ENCODE peak calls at places on chromosomes 7 and 10, in six cellular contexts. A is astrocyte, L is spleen, I is fibroblast of mammary gland, U is K562, W is psoas muscle. Z is an unnamed sample.

GRCh38 chr10:95391570-95392249 is 100.9 kb upstream of the PDLIM1 start:
- DNase-seq in A (peak), U (no peak), W (no peak), I (peak), L (no peak), Z (peak)

GRCh38 chr7:50621206-50621605 is 56.0 kb upstream of the DDC start:
- DNase-seq in U (no peak), L (no peak), I (no peak), A (no peak), W (no peak), Z (no peak)

GRCh38 chr7:157673573-157673972 is 336.8 kb downstream of the DNAJB6 start:
- DNase-seq in U (no peak), W (no peak), A (no peak), I (no peak), L (peak), Z (no peak)

GRCh38 chr7:17015575-17015974 is 133.8 kb upstream of the AGR3 start:
- DNase-seq in W (no peak), A (peak), U (no peak), I (peak), L (no peak), Z (peak)

GRCh38 chr10:3408603-3409365 is 236.2 kb upstream of the PITRM1 start:
- DNase-seq in W (no peak), A (no peak), U (no peak), L (peak), I (no peak), Z (no peak)

GRCh38 chr10:76946268-76946667 is 691.3 kb downstream of the KCNMA1 start:
- DNase-seq in W (no peak), L (no peak), U (no peak), A (peak), I (peak), Z (peak)

GRCh38 chr7:151265351-151265931 is 16.9 kb upstream of the SMARCD3 start:
- DNase-seq in I (no peak), L (peak), A (no peak), U (no peak), W (no peak), Z (no peak)

GRCh38 chr7:83824214-83824613 is 175.3 kb upstream of the SEMA3E start:
- DNase-seq in I (peak), W (no peak), A (peak), L (no peak), U (no peak), Z (no peak)

GRCh38 chr10:113937756-113938155 is 83.3 kb downstream of the NHLRC2 start:
- DNase-seq in U (no peak), I (no peak), W (no peak), L (no peak), A (no peak), Z (no peak)

GRCh38 chr7:46754135-46754730 is 827.7 kb downstream of the TNS3 start:
- DNase-seq in L (no peak), U (no peak), W (no peak), A (peak), I (peak), Z (no peak)

GRCh38 chr10:133158756-133159610 is 1.0 kb upstream of the KNDC1 start:
- DNase-seq in W (no peak), I (no peak), U (peak), L (peak), A (no peak), Z (peak)

GRCh38 chr10:133161486-133162051 is 1.6 kb downstream of the KNDC1 start:
- DNase-seq in W (no peak), A (no peak), U (no peak), I (no peak), L (no peak), Z (no peak)

GRCh38 chr10:133159611-133159949 is 439 bp upstream of the KNDC1 start:
- DNase-seq in U (no peak), I (no peak), L (no peak), A (no peak), W (no peak), Z (no peak)

GRCh38 chr10:133160813-133161471 is 923 bp downstream of the KNDC1 start:
- DNase-seq in U (no peak), I (no peak), A (no peak), W (no peak), L (no peak), Z (no peak)

GRCh38 chr10:133159950-133160812 is at the start of gene KNDC1:
- DNase-seq in U (peak), A (no peak), L (peak), I (peak), W (no peak), Z (peak)
- H3K4me3 ChIP-seq in U (peak), A (peak), L (peak), I (peak), W (peak), Z (peak)

GRCh38 chr10:49646256-49646870 is 32.5 kb downstream of the CHAT start:
- DNase-seq in A (no peak), I (no peak), L (peak), W (no peak), U (no peak), Z (no peak)
- TF ChIP-seq CTCF in A (no peak), I (no peak), L (no peak), W (no peak), U (no peak), Z (no peak)

GRCh38 chr10:7108141-7108540 is 302.7 kb downstream of the SFMBT2 start:
- DNase-seq in A (no peak), L (no peak), W (no peak), I (no peak), U (no peak), Z (no peak)

GRCh38 chr10:7117177-7117799 is 293.5 kb downstream of the SFMBT2 start:
- DNase-seq in W (no peak), I (no peak), L (no peak), A (no peak), U (no peak), Z (no peak)

GRCh38 chr10:7107287-7107686 is 303.5 kb downstream of the SFMBT2 start:
- DNase-seq in U (no peak), W (no peak), I (peak), L (no peak), A (peak), Z (no peak)

GRCh38 chr10:7111089-7111488 is 299.7 kb downstream of the SFMBT2 start:
- DNase-seq in L (no peak), A (no peak), W (no peak), U (no peak), I (no peak), Z (no peak)

GRCh38 chr10:7111574-7111973 is 299.3 kb downstream of the SFMBT2 start:
- DNase-seq in A (peak), U (no peak), W (no peak), I (peak), L (no peak), Z (no peak)
- H3K4me3 ChIP-seq in A (no peak), U (no peak), W (no peak), I (no peak), L (no peak), Z (no peak)

DNA sequence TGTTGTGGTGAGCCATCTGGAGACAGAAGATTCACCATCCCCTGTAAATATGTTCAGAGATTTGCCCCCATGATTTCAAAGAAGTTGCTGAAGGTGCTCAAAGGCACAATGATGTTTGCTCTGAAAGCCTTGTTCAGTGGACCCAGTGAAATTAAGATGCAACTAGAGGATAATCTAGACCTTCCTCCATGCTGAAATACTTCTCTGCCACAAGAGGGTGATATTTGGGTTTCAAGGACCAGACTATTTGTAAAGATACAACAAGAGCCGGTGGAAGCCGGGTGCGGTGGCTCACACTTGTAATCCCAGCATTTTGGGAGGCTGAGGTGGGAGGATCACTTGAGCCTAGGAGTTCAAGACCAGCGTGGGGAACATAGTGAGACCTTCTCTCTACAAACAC is 13.5 kb upstream of the MSRB2 start:
- DNase-seq in W (no peak), I (peak), A (no peak), L (no peak), U (no peak), Z (no peak)
- TF ChIP-seq CTCF in W (peak), I (peak), A (no peak), L (no peak), U (peak), Z (peak)

GRCh38 chr7:98398567-98399372 is 2.1 kb downstream of the BAIAP2L1 start:
- DNase-seq in I (no peak), W (no peak), L (no peak), U (no peak), A (no peak), Z (no peak)

GRCh38 chr7:98400538-98401427 is at the start of gene BAIAP2L1:
- DNase-seq in I (peak), U (peak), W (peak), A (peak), L (peak), Z (peak)

GRCh38 chr7:98396768-98397167 is 4.1 kb downstream of the BAIAP2L1 start:
- DNase-seq in U (no peak), A (no peak), I (no peak), L (no peak), W (no peak), Z (no peak)

GRCh38 chr7:98399903-98400537 is 870 bp downstream of the BAIAP2L1 start:
- DNase-seq in L (peak), I (no peak), W (no peak), A (peak), U (no peak), Z (peak)

DNA sequence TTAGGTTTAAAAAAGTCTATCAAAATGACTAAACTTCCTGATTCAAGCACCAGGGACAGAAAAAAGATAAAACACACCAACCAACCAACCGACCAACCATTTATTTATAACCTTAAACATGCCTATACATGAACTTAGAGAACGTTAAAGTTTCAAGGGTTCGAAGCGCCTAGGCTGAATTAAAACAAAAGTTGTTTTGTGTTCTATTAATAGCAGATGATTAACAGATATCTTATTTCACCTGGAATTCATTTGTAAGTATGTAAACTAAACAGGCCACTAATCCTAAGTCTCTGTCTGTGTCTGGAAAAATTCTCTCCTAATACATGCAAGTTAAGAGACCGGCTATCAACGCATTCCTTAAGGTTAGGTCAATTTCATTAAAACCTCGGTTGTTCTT is 1.4 kb downstream of the BAIAP2L1 start:
- DNase-seq in W (no peak), A (peak), U (no peak), L (no peak), I (no peak), Z (no peak)
- H3K4me3 ChIP-seq in W (peak), A (peak), U (peak), L (no peak), I (no peak), Z (peak)

GRCh38 chr7:66804001-66804400 is 63.5 kb downstream of the RABGEF1 start:
- DNase-seq in W (no peak), L (no peak), I (peak), U (no peak), A (peak), Z (no peak)
- TF ChIP-seq CTCF in W (no peak), L (no peak), I (no peak), U (no peak), A (no peak), Z (no peak)